ENCODE peak calls at places on chromosomes 11 and 22, in eight cellular contexts. O, I, F, R, W, N, H and G are unnamed samples.

GRCh38 chr22:27377901-27378300 is 423.7 kb downstream of the MN1 start:
- DNase-seq in H (no peak), N (no peak), F (no peak), I (no peak), O (no peak), W (no peak), R (no peak), G (no peak)

GRCh38 chr11:36162909-36163434 is 126.3 kb downstream of the COMMD9 start:
- DNase-seq in I (no peak), F (no peak), O (no peak), N (no peak), H (peak; percentile 61), W (no peak), R (no peak), G (no peak)

GRCh38 chr11:69456712-69457111 is 24.8 kb upstream of the LINC01488 start:
- DNase-seq in I (no peak), H (no peak), O (no peak), N (no peak), W (no peak), F (no peak), R (no peak), G (no peak)

GRCh38 chr22:24938741-24939341 is 7.7 kb downstream of the LHFPL7 start:
- DNase-seq in N (peak; percentile 70), F (peak; percentile 48), W (peak; percentile 46), I (peak; percentile 72), O (peak; percentile 71), R (peak; percentile 72), H (peak; percentile 43), G (no peak)

GRCh38 chr11:1458340-1459218 is 28.0 kb downstream of the MOB2 start:
- DNase-seq in O (peak; percentile 50), N (no peak), H (no peak), W (peak; percentile 80), R (peak; percentile 4), F (no peak), I (peak; percentile 75), G (no peak)

GRCh38 chr22:47591016-47591415 is 828.6 kb downstream of the TBC1D22A start:
- DNase-seq in R (no peak), F (no peak), O (no peak), I (no peak), W (no peak), N (no peak), H (no peak), G (no peak)

GRCh38 chr22:30422481-30423295 is 2.9 kb upstream of the MTFP1 start:
- DNase-seq in W (peak; percentile 92), H (peak; percentile 60), N (no peak), R (peak; percentile 94), F (peak; percentile 97), O (peak; percentile 99), I (peak; percentile 88), G (peak; percentile 99)

GRCh38 chr11:31784645-31785044 is 26.5 kb downstream of the PAX6 start:
- DNase-seq in W (no peak), I (no peak), F (no peak), R (no peak), H (no peak), N (no peak), O (no peak), G (no peak)

GRCh38 chr11:70556884-70557741 is 158.8 kb downstream of the CTTN start:
- DNase-seq in N (no peak), H (no peak), F (peak; percentile 52), I (peak; percentile 67), W (no peak), R (peak; percentile 98), O (peak; percentile 36), G (peak; percentile 90)

GRCh38 chr11:8964324-8965320 is at the start of gene TMEM9B:
- DNase-seq in N (peak; percentile 94), F (peak; percentile 92), O (peak; percentile 98), R (peak; percentile 90), I (peak; percentile 95), H (peak; percentile 83), W (peak; percentile 85), G (peak; percentile 78)

GRCh38 chr22:24367841-24368240 is 59.6 kb upstream of the ADORA2A start:
- DNase-seq in I (no peak), N (no peak), H (no peak), R (peak; percentile 38), O (peak; percentile 43), F (no peak), W (peak; percentile 33), G (no peak)

GRCh38 chr11:13699870-13700269 is 31.4 kb downstream of the FAR1 start:
- DNase-seq in H (no peak), R (no peak), N (no peak), I (no peak), W (no peak), F (no peak), O (no peak), G (no peak)

GRCh38 chr11:2249191-2249916 is 21.0 kb downstream of the ASCL2 start:
- DNase-seq in N (no peak), I (no peak), F (no peak), W (no peak), O (no peak), R (no peak), H (no peak), G (no peak)

GRCh38 chr11:20131744-20132666 is 28.3 kb downstream of the DBX1 start:
- DNase-seq in F (peak; percentile 51), I (peak; percentile 76), N (peak; percentile 45), R (peak; percentile 72), H (peak; percentile 64), O (peak; percentile 76), W (peak; percentile 66), G (peak; percentile 57)

GRCh38 chr22:43238526-43239006 is 51.6 kb upstream of the TTLL12 start:
- DNase-seq in O (no peak), I (no peak), N (no peak), R (no peak), W (no peak), H (no peak), F (no peak), G (no peak)

GRCh38 chr11:20511982-20512381 is 87.4 kb upstream of the SLC6A5 start:
- DNase-seq in O (no peak), H (no peak), F (no peak), I (no peak), W (no peak), R (no peak), N (no peak), G (no peak)

GRCh38 chr11:105929381-105929955 is 92.6 kb downstream of the MSANTD4 start:
- DNase-seq in W (no peak), H (no peak), I (no peak), F (no peak), N (peak; percentile 9), O (no peak), R (peak; percentile 49), G (no peak)

GRCh38 chr11:82757660-82758301 is 24.1 kb upstream of the FAM181B start:
- DNase-seq in W (no peak), O (no peak), N (peak; percentile 38), H (no peak), F (no peak), R (no peak), I (no peak), G (no peak)
- H3K4me3 ChIP-seq in W (no peak overlapping the region), O (no peak overlapping the region), N (peak overlapping the region; percentile 31), H (no peak overlapping the region), F (no peak overlapping the region), R (no peak overlapping the region), I (no peak overlapping the region), G (no peak overlapping the region)

DNA sequence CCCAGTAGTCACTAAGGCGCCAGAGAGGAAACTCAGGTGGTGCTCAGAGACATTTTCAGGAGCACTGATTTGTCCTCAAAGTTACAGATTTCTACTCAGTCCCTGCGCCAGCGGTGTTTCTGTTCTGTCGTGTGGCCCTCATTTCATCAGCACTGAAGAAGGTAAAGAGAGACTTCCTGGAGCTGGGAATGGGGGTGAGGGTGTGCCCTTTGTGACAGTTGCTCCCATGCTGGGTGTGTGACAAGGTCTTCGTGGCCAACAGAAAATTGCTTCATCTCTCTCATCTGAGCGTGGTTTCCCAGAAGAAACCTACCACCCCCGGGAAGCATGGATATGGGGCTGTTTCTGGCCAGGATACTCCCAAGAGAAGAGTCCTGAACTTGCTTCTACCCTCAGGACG is 2.0 kb upstream of the PPARA start:
- DNase-seq in N (no peak), I (no peak), F (no peak), R (no peak), O (no peak), H (no peak), W (no peak), G (no peak)
- TF ChIP-seq EZH2 in N (no peak), I (no peak), F (no peak), R (no peak), O (no peak), H (no peak), W (no peak), G (no peak)

GRCh38 chr11:59818572-59818971 is 8.0 kb upstream of the MRPL16 start:
- DNase-seq in H (peak; percentile 60), R (no peak), W (no peak), N (peak; percentile 79), I (no peak), F (no peak), O (no peak), G (no peak)

GRCh38 chr11:59810911-59811259 is 307 bp upstream of the MRPL16 start:
- DNase-seq in O (no peak), R (no peak), F (no peak), I (no peak), W (no peak), H (no peak), N (no peak), G (no peak)

GRCh38 chr11:59813364-59813763 is 2.8 kb upstream of the MRPL16 start:
- DNase-seq in I (no peak), N (no peak), H (no peak), W (no peak), R (no peak), O (no peak), F (no peak), G (no peak)

GRCh38 chr11:59812220-59812619 is 1.6 kb upstream of the MRPL16 start:
- DNase-seq in R (no peak), O (no peak), N (no peak), F (no peak), I (no peak), H (no peak), W (no peak), G (no peak)

DNA sequence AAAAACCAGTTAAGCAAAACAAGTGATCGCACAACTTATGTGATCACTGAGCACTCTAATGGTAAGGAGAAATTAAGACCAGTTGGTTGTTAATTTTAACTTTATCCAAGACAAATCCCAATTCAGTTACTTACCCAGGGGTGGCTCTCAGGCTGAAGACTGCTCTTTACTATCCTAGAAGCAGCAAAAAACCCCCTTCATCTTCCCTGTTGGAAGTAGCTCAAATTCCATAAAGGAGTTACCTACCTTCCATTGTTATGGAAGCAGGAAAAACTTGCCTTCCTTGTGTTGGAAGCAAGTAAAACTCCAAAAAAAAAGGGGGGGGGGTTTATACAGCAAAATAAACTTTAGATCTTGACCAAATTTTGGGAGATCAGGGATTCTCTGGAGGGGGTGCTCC is 5.2 kb upstream of the MRPL16 start:
- DNase-seq in H (no peak), O (no peak), R (no peak), N (no peak), I (no peak), F (no peak), W (no peak), G (no peak)
- H3K4me2 ChIP-seq in H (no peak overlapping the region), O (no peak overlapping the region), R (no peak overlapping the region), N (no peak overlapping the region), I (no peak overlapping the region), F (no peak overlapping the region), W (no peak overlapping the region), G (no peak overlapping the region)

DNA sequence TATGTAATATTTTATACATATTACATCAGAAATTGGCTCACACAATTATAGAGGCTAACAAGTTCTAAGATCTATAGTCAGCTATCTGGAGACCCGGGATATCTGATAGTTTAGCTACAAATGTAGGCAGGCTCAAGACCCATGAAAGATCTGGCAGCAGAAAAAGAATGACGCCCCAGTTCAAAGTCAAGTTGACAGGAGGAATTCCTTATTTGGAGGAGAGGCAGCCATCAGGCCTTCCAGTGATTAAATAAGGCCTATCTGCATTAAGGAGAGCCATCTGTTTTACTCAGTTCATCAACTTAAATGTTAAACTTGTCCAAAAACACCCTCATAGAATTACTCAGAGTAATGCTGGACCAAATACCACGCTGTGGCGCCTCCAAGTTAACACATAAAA is 1402.6 kb downstream of the FAM181B start:
- DNase-seq in R (no peak), W (no peak), O (no peak), F (no peak), N (no peak), I (no peak), H (no peak), G (no peak)
- H3K4me3 ChIP-seq in R (no peak overlapping the region), W (no peak overlapping the region), O (no peak overlapping the region), F (no peak overlapping the region), N (no peak overlapping the region), I (no peak overlapping the region), H (no peak overlapping the region), G (no peak overlapping the region)